ENCODE peak calls at places on chromosomes 13 and 19, in four cellular contexts. A is A549, O is body of pancreas, V is tibial nerve. M is an unnamed sample.

GRCh38 chr13:29567411-29567810 is 28.1 kb downstream of the SLC7A1 start:
- DNase-seq in A (no peak), O (no peak), V (no peak), M (no peak)

GRCh38 chr13:27774169-27774568 is 18.1 kb upstream of the GSX1 start:
- DNase-seq in A (no peak), O (no peak), V (no peak), M (no peak)

GRCh38 chr13:27054760-27055159 is 116.9 kb downstream of the USP12 start:
- DNase-seq in A (no peak), O (no peak), V (no peak), M (no peak)

GRCh38 chr19:6073858-6074708 is 36.2 kb downstream of the RFX2 start:
- DNase-seq in A (no peak), O (no peak), V (no peak), M (no peak)

GRCh38 chr13:36998624-36999041 is 507 bp downstream of the ALG5 start:
- DNase-seq in A (no peak), O (peak; percentile 24), V (no peak), M (peak; percentile 26)

GRCh38 chr13:66864627-66865026 is 365.5 kb downstream of the PCDH9 start:
- DNase-seq in A (no peak), O (no peak), V (no peak), M (no peak)

GRCh38 chr19:10271543-10272086 is 695 bp downstream of the ICAM1 start:
- DNase-seq in A (no peak), O (no peak), V (no peak), M (no peak)

GRCh38 chr13:46995874-46996273 is 99.0 kb upstream of the HTR2A start:
- DNase-seq in A (no peak), O (no peak), V (no peak), M (no peak)

GRCh38 chr13:44439615-44440014 is 66.0 kb downstream of the SERP2 start:
- DNase-seq in A (no peak), O (no peak), V (no peak), M (no peak)

GRCh38 chr13:50127017-50127725 is 111.9 kb downstream of the KCNRG start:
- DNase-seq in A (no peak), O (no peak), V (peak; percentile 59), M (peak; percentile 52)

GRCh38 chr19:30046522-30046921 is 104.5 kb downstream of the URI1 start:
- DNase-seq in A (peak; percentile 48), O (no peak), V (no peak), M (no peak)

DNA sequence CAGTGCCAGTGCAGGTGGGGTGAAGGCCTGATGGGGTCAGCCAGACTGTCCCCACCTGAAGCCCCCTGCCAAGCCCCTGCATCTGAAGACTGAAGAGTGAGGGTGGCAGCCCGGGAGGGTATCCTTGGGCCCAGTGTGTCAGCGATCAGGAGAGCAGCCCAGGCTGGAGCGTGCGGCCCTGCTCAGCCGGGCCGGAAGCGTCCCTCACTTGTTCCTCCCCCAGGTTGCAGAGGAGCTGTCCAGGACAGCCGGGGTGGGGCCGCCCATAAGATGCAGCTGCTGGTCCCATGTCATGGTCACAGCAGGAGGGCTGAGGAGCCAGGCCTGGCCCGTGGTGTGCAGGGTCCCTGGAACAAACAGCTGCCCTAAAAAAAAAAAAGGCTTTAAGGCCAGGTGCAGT is 55.4 kb downstream of the KDM4B start:
- DNase-seq in A (no peak), O (no peak), V (no peak), M (peak; percentile 64)
- TF ChIP-seq POLR2A in A (no peak), O (no peak), V (no peak), M (no peak)

DNA sequence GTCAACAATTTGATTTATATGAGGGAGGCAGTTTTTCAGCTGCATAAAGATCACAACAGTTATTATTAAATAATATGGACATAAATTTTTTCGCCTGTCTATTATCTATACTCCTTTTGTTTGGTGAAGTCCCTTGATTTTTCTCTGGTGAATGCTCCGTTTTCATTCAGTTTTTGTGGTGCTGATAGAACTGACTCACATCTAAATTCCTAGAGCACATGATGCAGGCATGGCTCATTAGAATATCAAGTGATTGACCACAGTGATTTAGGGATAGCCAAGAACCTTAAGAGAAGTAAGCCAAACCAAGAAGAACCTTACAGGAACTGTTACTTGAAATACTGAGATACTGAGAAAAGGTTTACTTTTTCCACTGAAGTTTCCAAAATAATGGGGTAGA is 208.9 kb downstream of the PRR20E start:
- DNase-seq in A (no peak), O (no peak), V (no peak), M (no peak)
- H3K4me1 ChIP-seq in A (no peaks in the 10 kb centered on the region), O (no peaks in the 10 kb centered on the region), V (no peaks in the 10 kb centered on the region), M (no peaks in the 10 kb centered on the region)

DNA sequence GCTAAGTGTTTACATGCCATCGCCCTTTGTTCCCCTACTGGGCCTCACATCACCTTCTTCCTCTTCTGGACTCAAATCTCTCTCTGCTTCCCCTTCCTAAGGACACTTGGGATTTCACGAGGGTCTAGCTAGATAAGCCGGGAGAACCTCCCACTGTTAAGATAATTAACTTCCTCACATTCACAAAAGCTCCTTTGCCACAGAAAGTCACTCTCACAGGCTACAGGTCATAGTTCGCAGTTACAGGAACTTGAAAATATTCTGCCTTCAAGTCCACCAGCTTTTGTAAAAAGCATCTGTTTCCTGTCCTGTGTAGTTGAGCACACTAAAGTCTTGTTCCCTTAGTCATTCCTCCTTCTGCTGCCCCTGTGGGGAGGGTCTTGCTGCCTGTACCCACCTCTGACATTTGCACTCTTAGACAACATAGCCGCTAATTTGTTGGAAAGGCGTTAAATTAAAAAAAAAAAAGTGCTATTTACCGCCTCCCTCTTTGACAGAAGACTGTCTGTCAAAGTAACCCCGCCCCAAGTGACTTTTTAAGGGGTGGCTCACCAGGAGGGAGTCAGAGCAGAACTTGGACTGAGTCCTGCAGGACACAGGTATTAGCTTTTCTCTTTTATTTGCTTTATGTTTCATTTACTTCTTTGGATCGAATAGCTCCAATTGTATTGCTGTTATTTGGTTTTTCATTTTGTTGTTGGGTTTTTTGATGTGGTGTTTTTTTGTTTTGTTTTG is 26.8 kb upstream of the CEACAM21 start:
- DNase-seq in A (no peak), O (no peak), V (no peak), M (no peak)
- TF ChIP-seq POLR2A in A (no peak), O (peak; percentile 42), V (no peak), M (no peak)

GRCh38 chr13:114111577-114111976 is 20.8 kb downstream of the RASA3 start:
- DNase-seq in A (no peak), O (no peak), V (no peak), M (no peak)
- H3K4me1 ChIP-seq in A (peaks cover 18% of the 10 kb centered on the region), O (peaks cover 11% of the 10 kb centered on the region), V (peaks cover 39% of the 10 kb centered on the region), M (no peaks in the 10 kb centered on the region)

GRCh38 chr13:23160241-23161175 is 20.3 kb upstream of the SGCG start:
- DNase-seq in A (no peak), O (no peak), V (no peak), M (no peak)
- TF ChIP-seq POLR2A in A (no peak), O (no peak), V (no peak), M (no peak)

GRCh38 chr19:44694184-44694579 is 4.8 kb upstream of the CEACAM16 start:
- DNase-seq in A (no peak), O (no peak), V (no peak), M (no peak)

GRCh38 chr19:44700547-44700946 is 1.6 kb downstream of the CEACAM16 start:
- DNase-seq in A (no peak), O (no peak), V (no peak), M (no peak)

GRCh38 chr19:44697670-44698034 is 1.3 kb upstream of the CEACAM16 start:
- DNase-seq in A (no peak), O (peak; percentile 41), V (no peak), M (no peak)

GRCh38 chr19:44698492-44699201 is at the start of gene CEACAM16:
- DNase-seq in A (no peak), O (peak; percentile 64), V (no peak), M (no peak)

DNA sequence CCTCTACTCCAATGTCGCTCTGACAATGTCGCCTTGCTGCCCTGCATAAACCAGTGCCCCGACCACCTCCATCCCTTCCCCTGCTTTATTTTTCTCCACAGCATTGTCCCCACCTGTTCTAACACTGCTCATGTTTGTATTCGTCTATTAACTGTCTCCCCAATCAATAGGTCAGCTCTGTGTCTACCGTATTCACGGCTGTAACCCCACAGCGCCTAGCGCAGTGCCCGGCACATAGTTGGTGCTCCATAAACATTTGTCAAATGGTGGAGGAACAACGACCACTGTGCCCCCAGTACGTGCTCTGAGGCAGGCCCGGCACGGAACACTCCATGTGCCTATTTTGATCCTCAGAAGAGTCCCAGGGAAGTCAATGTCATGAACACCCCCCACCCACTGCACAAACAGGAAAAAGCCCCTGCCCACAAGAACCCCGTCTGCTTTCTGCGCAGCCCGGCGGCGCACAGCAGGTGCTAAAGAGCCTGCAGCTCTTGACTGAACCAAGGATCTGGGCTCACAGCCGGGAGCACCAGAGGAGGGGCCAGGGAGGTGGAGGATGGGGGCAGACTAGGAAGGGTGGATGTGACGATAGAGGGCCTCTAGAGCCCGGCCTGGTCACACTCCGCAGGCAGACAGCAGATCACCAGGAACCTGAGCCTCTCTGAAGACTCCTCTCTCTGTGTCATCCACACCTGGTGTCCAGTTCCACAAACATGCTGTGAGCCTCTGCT is 1.8 kb upstream of the CEACAM16 start:
- DNase-seq in A (no peak), O (peak; percentile 88), V (no peak), M (no peak)
- H3K4me1 ChIP-seq in A (peaks cover 43% of the 10 kb centered on the region), O (peaks cover 67% of the 10 kb centered on the region), V (no peaks in the 10 kb centered on the region), M (no peaks in the 10 kb centered on the region)

GRCh38 chr19:55624109-55625003 is at the start of gene ZNF784:
- DNase-seq in A (peak; percentile 96), O (peak; percentile 96), V (peak; percentile 93), M (peak; percentile 95)
- TF ChIP-seq POLR2A in A (peak; percentile 80), O (peak; percentile 62), V (no peak), M (no peak)